ENCODE peak calls at places on chromosomes 3 and 15, in five cellular contexts. C is neuronal stem cell, I is H9, T is IMR-90, S is trophoblast cell. H is an unnamed sample.

GRCh38 chr15:68817304-68818087 is 3.2 kb downstream of the ANP32A start:
- DNase-seq in T (peak), C (peak), I (no peak), S (peak), H (peak)

GRCh38 chr3:49415931-49416601 is 3.8 kb downstream of the TCTA start:
- DNase-seq in S (peak), I (no peak), C (no peak), T (no peak), H (no peak)

GRCh38 chr15:35874260-35874905 is 328.4 kb upstream of the DPH6 start:
- DNase-seq in S (peak), I (no peak), T (peak), C (no peak), H (peak)

GRCh38 chr3:169498336-169498735 is 165.2 kb downstream of the MECOM start:
- DNase-seq in C (no peak), S (no peak), T (no peak), I (no peak), H (no peak)

GRCh38 chr3:198113219-198114053 is 153.4 kb downstream of the LMLN start:
- DNase-seq in C (no peak), T (no peak), S (no peak), I (peak), H (peak)

GRCh38 chr3:23547905-23548304 is 257.9 kb upstream of the UBE2E1 start:
- DNase-seq in S (no peak), I (no peak), T (peak), C (no peak), H (no peak)

GRCh38 chr3:134796313-134797079 is 1.4 kb downstream of the EPHB1 start:
- DNase-seq in S (no peak), T (no peak), I (peak), C (peak), H (peak)

GRCh38 chr15:69595009-69595825 is 142.6 kb downstream of the RPLP1 start:
- DNase-seq in C (no peak), I (peak), T (no peak), S (peak), H (no peak)

GRCh38 chr15:71737761-71738160 is 72.6 kb upstream of the NR2E3 start:
- DNase-seq in T (no peak), S (no peak), I (no peak), C (no peak), H (no peak)

GRCh38 chr15:99059010-99059981 is 45.6 kb upstream of the SYNM start:
- DNase-seq in T (peak), I (peak), C (peak), S (peak), H (peak)

GRCh38 chr3:156151824-156152428 is 31.5 kb downstream of the KCNAB1 start:
- DNase-seq in S (peak), T (peak), C (peak), I (peak), H (peak)

GRCh38 chr3:14172480-14172879 is 5.9 kb downstream of the XPC start:
- DNase-seq in S (peak), I (no peak), T (no peak), C (no peak), H (no peak)

GRCh38 chr3:65493938-65494337 is 544.8 kb downstream of the MAGI1 start:
- DNase-seq in T (no peak), I (no peak), C (no peak), S (no peak), H (no peak)

GRCh38 chr3:184737641-184738518 is 26.0 kb upstream of the MAGEF1 start:
- DNase-seq in T (peak), S (peak), I (no peak), C (no peak), H (no peak)

GRCh38 chr3:133444071-133444774 is 44.4 kb downstream of the BFSP2 start:
- DNase-seq in T (peak), I (no peak), C (no peak), S (no peak), H (no peak)

GRCh38 chr15:57384816-57385215 is 8.5 kb downstream of the CGNL1 start:
- DNase-seq in S (no peak), I (no peak), T (peak), C (no peak), H (no peak)

GRCh38 chr3:141399979-141400971 is 32.0 kb downstream of the ZBTB38 start:
- DNase-seq in I (no peak), T (no peak), S (peak), C (no peak), H (no peak)

GRCh38 chr3:104805042-104805441 is 561.7 kb upstream of the ALCAM start:
- DNase-seq in I (no peak), S (no peak), T (no peak), C (no peak), H (no peak)
- H4K8ac ChIP-seq in I (no peak), S (no peak), T (no peak), C (no peak), H (no peak)

GRCh38 chr3:87318609-87319008 is 42.2 kb upstream of the POU1F1 start:
- DNase-seq in T (no peak), I (no peak), C (no peak), S (peak), H (no peak)
- H3K9ac ChIP-seq in T (no peak), I (no peak), C (no peak), S (no peak), H (no peak)

DNA sequence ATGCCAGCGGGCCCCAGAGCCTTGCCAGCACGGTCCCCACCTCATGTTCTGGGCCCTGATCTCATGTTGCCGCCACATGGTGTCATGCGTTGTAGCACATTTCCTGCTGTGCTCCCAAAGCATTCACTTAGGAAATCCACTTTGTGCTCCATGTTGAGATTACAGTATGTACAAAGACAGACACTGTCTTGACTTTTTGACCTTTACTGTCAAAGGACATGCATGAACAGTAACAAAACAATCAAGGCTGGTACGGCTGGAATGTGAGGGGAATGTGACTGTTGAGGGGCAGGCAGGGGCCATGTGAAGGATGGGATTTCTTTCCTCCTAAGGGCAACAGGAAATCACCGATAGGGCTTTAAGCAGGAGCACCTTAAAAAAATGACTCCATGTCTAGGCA is 53.3 kb upstream of the RPL32 start:
- DNase-seq in S (peak), T (peak), I (no peak), C (no peak), H (peak)
- H4K8ac ChIP-seq in S (no peak), T (no peak), I (no peak), C (no peak), H (no peak)

GRCh38 chr15:61232266-61232665 is 3.2 kb upstream of the RORA start:
- DNase-seq in T (no peak), C (no peak), S (no peak), I (no peak), H (peak)

GRCh38 chr15:61226313-61227250 is 2.5 kb downstream of the RORA start:
- DNase-seq in C (no peak), T (peak), S (no peak), I (no peak), H (no peak)

GRCh38 chr15:61228025-61228901 is 839 bp downstream of the RORA start:
- DNase-seq in T (peak), I (peak), C (peak), S (no peak), H (peak)

GRCh38 chr15:61222010-61222409 is 7.1 kb downstream of the RORA start:
- DNase-seq in C (no peak), I (no peak), T (no peak), S (no peak), H (no peak)

GRCh38 chr15:61227269-61228024 is 1.7 kb downstream of the RORA start:
- DNase-seq in I (peak), T (peak), C (peak), S (no peak), H (peak)
- H3K9ac ChIP-seq in I (no peak), T (no peak), C (no peak), S (peak), H (peak)

DNA sequence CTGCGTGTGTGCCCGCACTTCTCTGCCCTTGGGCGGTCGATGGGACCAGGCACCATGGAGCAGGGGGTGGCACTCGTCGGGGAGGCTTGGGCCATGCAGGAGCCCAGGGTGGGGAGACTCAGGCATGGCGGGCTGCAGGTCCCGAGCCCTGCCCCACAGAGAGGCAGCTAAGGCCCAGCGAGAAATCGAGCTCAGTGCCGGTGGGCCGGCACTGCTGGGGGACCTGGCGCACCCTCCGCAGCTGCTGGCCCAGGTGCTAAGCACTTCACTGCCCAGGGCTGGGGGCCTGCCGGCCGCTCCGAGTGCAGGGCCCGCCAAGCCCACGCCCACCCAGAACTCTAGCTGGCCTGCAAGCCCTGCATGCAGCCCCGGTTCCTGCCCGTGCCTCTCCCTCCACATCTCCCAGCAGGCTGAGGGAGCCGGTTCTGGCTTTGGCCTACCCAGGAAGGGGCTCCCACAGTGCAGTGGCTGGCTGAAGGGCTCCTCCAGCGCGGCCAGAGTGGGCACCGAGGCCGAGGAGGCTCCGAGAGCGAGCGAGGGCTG is 553 bp upstream of the RTP4 start:
- DNase-seq in I (no peak), C (no peak), S (no peak), T (no peak), H (no peak)
- H4K8ac ChIP-seq in I (no peak), C (no peak), S (no peak), T (no peak), H (no peak)

GRCh38 chr3:52077900-52078299 is 21.5 kb upstream of the DUSP7 start:
- DNase-seq in T (no peak), I (no peak), C (no peak), S (no peak), H (no peak)
- H3K9ac ChIP-seq in T (peak), I (no peak), C (no peak), S (no peak), H (no peak)

GRCh38 chr15:47876986-47877385 is 159.7 kb downstream of the SEMA6D start:
- DNase-seq in I (no peak), T (no peak), S (no peak), C (no peak), H (no peak)

GRCh38 chr15:47870956-47871625 is 153.8 kb downstream of the SEMA6D start:
- DNase-seq in C (no peak), I (no peak), T (peak), S (peak), H (peak)

GRCh38 chr15:47872869-47873301 is 155.6 kb downstream of the SEMA6D start:
- DNase-seq in T (no peak), S (peak), I (no peak), C (peak), H (no peak)

GRCh38 chr15:47870300-47870955 is 153.1 kb downstream of the SEMA6D start:
- DNase-seq in T (no peak), I (no peak), C (no peak), S (peak), H (peak)

DNA sequence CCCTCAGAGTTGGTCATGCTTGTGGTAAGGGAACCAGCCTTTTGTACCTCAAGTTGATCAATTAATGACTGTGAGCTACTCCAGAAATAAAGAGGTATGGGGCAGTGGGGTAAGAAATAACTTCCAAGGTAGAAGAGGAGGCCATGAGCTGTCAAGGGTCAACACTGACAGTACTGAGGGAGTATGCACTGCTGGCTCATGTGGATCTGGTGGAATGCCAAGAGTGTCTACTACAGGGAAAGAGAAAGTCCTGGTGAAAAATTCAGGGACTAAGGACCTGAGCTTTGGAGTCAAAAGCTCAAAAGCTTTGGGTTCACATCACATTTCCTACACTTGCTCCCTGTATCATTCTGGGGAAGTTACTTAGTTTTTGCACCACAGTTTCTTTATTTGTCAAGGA is 154.9 kb downstream of the SEMA6D start:
- DNase-seq in T (no peak), S (peak), I (no peak), C (no peak), H (no peak)
- H4K8ac ChIP-seq in T (no peak), S (no peak), I (no peak), C (no peak), H (no peak)

DNA sequence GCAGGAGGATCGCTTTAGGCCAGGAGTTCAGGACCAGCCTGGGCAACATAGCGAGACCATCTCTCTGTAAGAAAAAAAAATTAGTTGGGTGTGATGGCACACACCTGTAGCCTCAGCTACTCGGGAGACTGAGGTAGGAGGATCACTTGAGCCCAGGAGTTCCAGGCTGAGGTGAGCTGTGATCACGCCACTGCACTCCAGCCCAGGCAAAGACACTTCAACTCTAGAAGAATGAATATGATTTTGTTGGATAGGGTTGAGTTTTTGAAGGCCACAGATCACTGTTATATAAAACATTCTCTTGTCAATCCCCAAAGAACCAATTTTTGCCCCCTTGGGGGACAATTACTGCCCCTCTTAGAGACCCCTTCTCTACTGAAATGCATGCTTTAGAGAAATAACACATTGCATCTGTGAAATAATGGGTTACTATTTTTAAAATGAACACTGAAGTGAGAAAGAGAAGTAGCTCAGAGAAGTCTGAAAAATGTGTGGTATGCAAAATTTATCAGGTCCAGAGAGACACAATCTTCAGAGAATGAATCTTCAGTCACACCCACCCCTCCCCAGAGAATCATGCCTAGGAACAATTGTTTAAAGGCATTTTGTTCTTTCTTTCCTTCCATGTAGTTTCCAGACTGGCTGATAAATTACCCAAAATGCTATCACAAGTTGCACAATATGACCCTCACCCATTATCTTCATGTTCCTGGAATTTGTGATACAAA is 42.7 kb downstream of the METTL6 start:
- DNase-seq in I (no peak), T (no peak), S (no peak), C (no peak), H (no peak)
- H3K9ac ChIP-seq in I (no peak), T (no peak), S (no peak), C (no peak), H (no peak)